ENCODE peak calls at places on chromosomes 12 and 14, in ten cellular contexts. L is HL-60; A is left colon; B is NCI-H1694; K is stimulated activated CD4-positive, alpha-beta T cell treated with anti-CD3 and anti-CD28 coated beads, Interleukin-1b, Interleukin-23, amount 100 ng/mL, for 1 hour; Y is mesendoderm; P is activated CD4-positive, alpha-beta T cell treated with anti-CD3 and anti-CD28 coated beads, Interleukin-2, amount 50 U/mL, for 4 hours; R is CD4-positive, CD25-positive, alpha-beta regulatory T cell; U is CD4-positive, alpha-beta T cell; Q is NCI-H1048. E is an unnamed sample.

GRCh38 chr12:110677982-110678381 is 10.9 kb downstream of the HVCN1 start:
- DNase-seq in L (no peak), A (no peak), B (no peak), K (no peak), Y (no peak), P (no peak), R (no peak), U (no peak), Q (no peak), E (no peak)

GRCh38 chr12:118337194-118337838 is 35.4 kb downstream of the TAOK3 start:
- DNase-seq in L (no peak), A (no peak), B (no peak), K (no peak), Y (no peak), P (no peak), R (no peak), U (no peak), Q (peak; percentile 24), E (no peak)

GRCh38 chr14:60093606-60094005 is 1.9 kb downstream of the PCNX4 start:
- DNase-seq in L (no peak), A (no peak), B (no peak), K (no peak), Y (no peak), P (no peak), R (no peak), U (no peak), Q (no peak), E (no peak)

GRCh38 chr14:68639518-68640292 is 153.2 kb downstream of the ZFP36L1 start:
- DNase-seq in L (no peak), A (no peak), B (no peak), K (no peak), Y (no peak), P (no peak), R (no peak), U (no peak), Q (no peak), E (no peak)

GRCh38 chr12:6684609-6685008 is 4.6 kb downstream of the ZNF384 start:
- DNase-seq in L (peak; percentile 36), A (no peak), B (peak; percentile 93), K (no peak), Y (peak; percentile 56), P (peak; percentile 29), R (peak; percentile 74), U (peak; percentile 28), Q (no peak), E (peak; percentile 75)

GRCh38 chr12:89162704-89163261 is 189.5 kb downstream of the DUSP6 start:
- DNase-seq in L (peak; percentile 89), A (no peak), B (no peak), K (no peak), Y (no peak), P (peak; percentile 40), R (peak; percentile 69), U (no peak), Q (no peak), E (no peak)

GRCh38 chr14:87181288-87181687 is 811.7 kb downstream of the GALC start:
- DNase-seq in L (no peak), A (no peak), B (peak; percentile 10), K (no peak), Y (no peak), P (no peak), R (no peak), U (no peak), Q (no peak), E (peak; percentile 66)

GRCh38 chr12:49964849-49965624 is 3.4 kb downstream of the AQP5 start:
- DNase-seq in L (no peak), A (no peak), B (no peak), K (no peak), Y (no peak), P (no peak), R (no peak), U (no peak), Q (no peak), E (no peak)

GRCh38 chr14:39768579-39768978 is 336.3 kb upstream of the FBXO33 start:
- DNase-seq in L (no peak), A (no peak), B (peak; percentile 79), K (no peak), Y (no peak), P (no peak), R (no peak), U (no peak), Q (no peak), E (no peak)

GRCh38 chr14:26841920-26842741 is 244.3 kb upstream of the NOVA1 start:
- DNase-seq in L (no peak), A (peak; percentile 4), B (peak; percentile 21), K (no peak), Y (peak; percentile 81), P (no peak), R (no peak), U (no peak), Q (no peak), E (no peak)

GRCh38 chr12:121011820-121012219 is 4.5 kb downstream of the C12orf43 start:
- DNase-seq in L (no peak), A (no peak), B (no peak), K (no peak), Y (no peak), P (no peak), R (no peak), U (no peak), Q (no peak), E (no peak)

GRCh38 chr12:6201199-6201608 is 1.0 kb downstream of the CD9 start:
- DNase-seq in L (no peak), A (peak; percentile 79), B (no peak), K (no peak), Y (peak; percentile 55), P (no peak), R (no peak), U (no peak), Q (no peak), E (peak; percentile 44)

GRCh38 chr14:73491256-73491976 is 683 bp downstream of the RIOX1 start:
- DNase-seq in L (peak; percentile 23), A (peak; percentile 82), B (no peak), K (no peak), Y (peak; percentile 61), P (peak; percentile 65), R (peak; percentile 84), U (peak; percentile 63), Q (no peak), E (peak; percentile 76)

GRCh38 chr12:91577586-91578539 is 395.2 kb upstream of the DCN start:
- DNase-seq in L (no peak), A (no peak), B (no peak), K (no peak), Y (peak; percentile 23), P (no peak), R (peak; percentile 55), U (no peak), Q (peak; percentile 20), E (peak; percentile 32)

GRCh38 chr12:26564391-26564790 is 268.6 kb downstream of the ITPR2 start:
- DNase-seq in L (no peak), A (no peak), B (no peak), K (no peak), Y (no peak), P (no peak), R (no peak), U (no peak), Q (no peak), E (peak; percentile 8)

GRCh38 chr14:51304956-51305355 is 64.9 kb downstream of the TMX1 start:
- DNase-seq in L (no peak), A (no peak), B (no peak), K (no peak), Y (no peak), P (no peak), R (no peak), U (no peak), Q (no peak), E (no peak)

GRCh38 chr12:73598626-73599025 is 939.0 kb upstream of the ATXN7L3B start:
- DNase-seq in L (no peak), A (no peak), B (no peak), K (no peak), Y (no peak), P (no peak), R (no peak), U (no peak), Q (no peak), E (no peak)

GRCh38 chr14:39581474-39581873 is 149.2 kb upstream of the FBXO33 start:
- DNase-seq in L (no peak), A (no peak), B (peak; percentile 31), K (no peak), Y (no peak), P (no peak), R (no peak), U (no peak), Q (no peak), E (no peak)

GRCh38 chr12:40515041-40515825 is 177.0 kb upstream of the CNTN1 start:
- DNase-seq in L (peak; percentile 43), A (no peak), B (no peak), K (no peak), Y (no peak), P (no peak), R (no peak), U (no peak), Q (no peak), E (peak; percentile 60)

GRCh38 chr12:108832208-108832607 is 25.2 kb downstream of the SSH1 start:
- DNase-seq in L (no peak), A (no peak), B (no peak), K (no peak), Y (no peak), P (no peak), R (no peak), U (no peak), Q (no peak), E (no peak)

GRCh38 chr12:107349008-107349747 is 255.8 kb upstream of the CRY1 start:
- DNase-seq in L (no peak), A (peak; percentile 48), B (peak; percentile 63), K (no peak), Y (peak; percentile 89), P (no peak), R (no peak), U (no peak), Q (peak; percentile 26), E (no peak)

GRCh38 chr12:65941388-65941787 is 117.1 kb downstream of the HMGA2 start:
- DNase-seq in L (no peak), A (no peak), B (no peak), K (no peak), Y (no peak), P (no peak), R (no peak), U (no peak), Q (no peak), E (no peak)

GRCh38 chr14:102726191-102726949 is 50.9 kb upstream of the TRAF3 start:
- DNase-seq in L (no peak), A (no peak), B (no peak), K (no peak), Y (no peak), P (no peak), R (no peak), U (no peak), Q (no peak), E (no peak)

GRCh38 chr12:91575631-91576030 is 393.0 kb upstream of the DCN start:
- DNase-seq in L (no peak), A (no peak), B (no peak), K (no peak), Y (no peak), P (no peak), R (no peak), U (no peak), Q (no peak), E (no peak)

GRCh38 chr12:57111046-57111698 is at the start of gene STAT6:
- DNase-seq in L (peak; percentile 94), A (peak; percentile 90), B (no peak), K (peak; percentile 66), Y (peak; percentile 89), P (peak; percentile 82), R (peak; percentile 97), U (peak; percentile 82), Q (no peak), E (peak; percentile 34)

GRCh38 chr12:112496493-112496892 is 77.7 kb downstream of the PTPN11 start:
- DNase-seq in L (no peak), A (no peak), B (no peak), K (no peak), Y (no peak), P (no peak), R (peak; percentile 59), U (no peak), Q (no peak), E (no peak)

GRCh38 chr14:72608391-72609204 is 285.3 kb downstream of the DPF3 start:
- DNase-seq in L (no peak), A (no peak), B (no peak), K (no peak), Y (peak; percentile 52), P (no peak), R (no peak), U (no peak), Q (no peak), E (no peak)

GRCh38 chr14:68757618-68758081 is 35.2 kb downstream of the ZFP36L1 start:
- DNase-seq in L (peak; percentile 10), A (no peak), B (no peak), K (no peak), Y (no peak), P (no peak), R (no peak), U (no peak), Q (no peak), E (no peak)